ENCODE peak calls at places on chromosomes 7 and 10, in five cellular contexts. Q, P, H, Z and A are unnamed samples.

GRCh38 chr10:124227306-124228016 is 134.1 kb upstream of the CHST15 start:
- DNase-seq in Q (no peak), P (no peak), H (no peak), Z (no peak), A (no peak)

GRCh38 chr10:63819753-63820347 is 298.6 kb downstream of the REEP3 start:
- DNase-seq in Q (peak), P (peak), H (no peak), Z (no peak), A (no peak)

GRCh38 chr7:8125680-8126444 is 136.1 kb downstream of the ICA1 start:
- DNase-seq in Q (peak), P (peak), H (no peak), Z (peak), A (peak)

GRCh38 chr7:77425151-77426051 is 9.3 kb upstream of the GSAP start:
- DNase-seq in Q (no peak), P (no peak), H (no peak), Z (no peak), A (no peak)

GRCh38 chr7:69728299-69728698 is 130.0 kb downstream of the AUTS2 start:
- DNase-seq in Q (no peak), P (no peak), H (no peak), Z (no peak), A (no peak)

GRCh38 chr7:68166525-68166924 is 1169.9 kb downstream of the TYW1 start:
- DNase-seq in Q (no peak), P (no peak), H (no peak), Z (no peak), A (no peak)

GRCh38 chr10:92432596-92432995 is 141.3 kb downstream of the IDE start:
- DNase-seq in Q (no peak), P (no peak), H (no peak), Z (no peak), A (no peak)

GRCh38 chr10:31262672-31263071 is 56.3 kb upstream of the ZEB1 start:
- DNase-seq in Q (no peak), P (peak), H (no peak), Z (no peak), A (no peak)

GRCh38 chr10:43049081-43049551 is 27.8 kb upstream of the RET start:
- DNase-seq in Q (peak), P (no peak), H (no peak), Z (no peak), A (no peak)

GRCh38 chr7:36863901-36864701 is 139.8 kb upstream of the AOAH start:
- DNase-seq in Q (no peak), P (no peak), H (no peak), Z (no peak), A (no peak)

GRCh38 chr7:1598961-1599360 is 29.1 kb upstream of the PSMG3 start:
- DNase-seq in Q (no peak), P (no peak), H (no peak), Z (no peak), A (no peak)

GRCh38 chr7:41003031-41003925 is 699.6 kb downstream of the INHBA start:
- DNase-seq in Q (no peak), P (peak), H (no peak), Z (no peak), A (no peak)

GRCh38 chr7:5774790-5775189 is 6.7 kb downstream of the RNF216 start:
- DNase-seq in Q (peak), P (no peak), H (no peak), Z (no peak), A (no peak)

GRCh38 chr10:131880016-131880590 is 20.7 kb upstream of the PPP2R2D start:
- DNase-seq in Q (no peak), P (no peak), H (no peak), Z (no peak), A (no peak)

GRCh38 chr7:56219017-56219416 is 102.8 kb upstream of the NUPR2 start:
- DNase-seq in Q (no peak), P (no peak), H (no peak), Z (no peak), A (no peak)

GRCh38 chr7:36153571-36154097 is 580 bp downstream of the EEPD1 start:
- DNase-seq in Q (no peak), P (peak), H (no peak), Z (no peak), A (no peak)

GRCh38 chr10:71075066-71075758 is 137.2 kb upstream of the UNC5B start:
- DNase-seq in Q (peak), P (peak), H (no peak), Z (no peak), A (no peak)

GRCh38 chr7:159004411-159004810 is 140.3 kb downstream of the VIPR2 start:
- DNase-seq in Q (no peak), P (no peak), H (no peak), Z (no peak), A (no peak)

GRCh38 chr10:17244712-17245365 is 16.8 kb downstream of the VIM start:
- DNase-seq in Q (no peak), P (no peak), H (no peak), Z (no peak), A (no peak)

GRCh38 chr7:148962823-148963582 is 65.3 kb downstream of the PDIA4 start:
- DNase-seq in Q (peak), P (peak), H (peak), Z (no peak), A (peak)

GRCh38 chr7:91142743-91143142 is 121.5 kb upstream of the FZD1 start:
- DNase-seq in Q (no peak), P (no peak), H (no peak), Z (no peak), A (no peak)

GRCh38 chr10:13977861-13978843 is 352.6 kb downstream of the FRMD4A start:
- DNase-seq in Q (no peak), P (no peak), H (peak), Z (no peak), A (no peak)

GRCh38 chr7:100674441-100675407 is 1.2 kb downstream of the GNB2 start:
- DNase-seq in Q (peak), P (no peak), H (no peak), Z (no peak), A (peak)

GRCh38 chr10:132232553-132232949 is 45.8 kb downstream of the DPYSL4 start:
- DNase-seq in Q (no peak), P (peak), H (no peak), Z (no peak), A (no peak)

GRCh38 chr7:103121641-103122040 is 27.3 kb downstream of the NAPEPLD start:
- DNase-seq in Q (no peak), P (no peak), H (no peak), Z (no peak), A (no peak)

GRCh38 chr10:48518412-48518811 is 86.5 kb downstream of the ARHGAP22 start:
- DNase-seq in Q (no peak), P (no peak), H (no peak), Z (no peak), A (no peak)

GRCh38 chr10:75127481-75127880 is 16.0 kb downstream of the SAMD8 start:
- DNase-seq in Q (no peak), P (no peak), H (no peak), Z (no peak), A (no peak)

GRCh38 chr10:13003781-13004180 is 2.3 kb upstream of the CCDC3 start:
- DNase-seq in Q (no peak), P (no peak), H (no peak), Z (no peak), A (no peak)

GRCh38 chr7:33982425-33982786 is 77.1 kb downstream of the BMPER start:
- DNase-seq in Q (no peak), P (no peak), H (no peak), Z (no peak), A (no peak)

GRCh38 chr10:47031251-47031952 is 120.2 kb downstream of the PTPN20 start:
- DNase-seq in Q (peak), P (peak), H (no peak), Z (no peak), A (no peak)

GRCh38 chr10:76336213-76336963 is 905.0 kb downstream of the LRMDA start:
- DNase-seq in Q (no peak), P (no peak), H (no peak), Z (no peak), A (no peak)

GRCh38 chr10:100442548-100442947 is 20.3 kb upstream of the WNT8B start:
- DNase-seq in Q (no peak), P (no peak), H (no peak), Z (no peak), A (no peak)

GRCh38 chr10:43255644-43256431 is 11.0 kb downstream of the RASGEF1A start:
- DNase-seq in Q (peak), P (peak), H (no peak), Z (no peak), A (no peak)

GRCh38 chr7:66615699-66616098 is 13.0 kb upstream of the KCTD7 start:
- DNase-seq in Q (no peak), P (no peak), H (no peak), Z (no peak), A (no peak)

GRCh38 chr7:82230826-82231581 is 212.6 kb downstream of the CACNA2D1 start:
- DNase-seq in Q (no peak), P (no peak), H (no peak), Z (no peak), A (no peak)

GRCh38 chr10:49177391-49178355 is 10.5 kb downstream of the TMEM273 start:
- DNase-seq in Q (peak), P (peak), H (peak), Z (no peak), A (peak)